ENCODE peak calls at places on chromosomes 2 and 18, in five cellular contexts. One of them, this sample, is unnamed.

GRCh38 chr2:224538739-224539138 is 46.4 kb downstream of the CUL3 start:
- DNase-seq in stimulated activated CD4-positive, alpha-beta T cell treated with anti-CD3 and anti-CD28 coated beads, Interleukin-1b, Interleukin-23, amount 100 ng/mL, for 24 hours: no peak
- DNase-seq in DMS79 treated with DMSO at 0.1 percent for 48 hours: no peak
- DNase-seq in neuronal stem cell: no peak
- DNase-seq in iris pigment epithelial cell: no peak
- DNase-seq in this sample: no peak

GRCh38 chr2:19731040-19731439 is 170.7 kb downstream of the TTC32 start:
- DNase-seq in stimulated activated CD4-positive, alpha-beta T cell treated with anti-CD3 and anti-CD28 coated beads, Interleukin-1b, Interleukin-23, amount 100 ng/mL, for 24 hours: no peak
- DNase-seq in DMS79 treated with DMSO at 0.1 percent for 48 hours: no peak
- DNase-seq in neuronal stem cell: no peak
- DNase-seq in iris pigment epithelial cell: no peak
- DNase-seq in this sample: no peak

GRCh38 chr2:10329880-10330699 is 27.4 kb downstream of the HPCAL1 start:
- DNase-seq in stimulated activated CD4-positive, alpha-beta T cell treated with anti-CD3 and anti-CD28 coated beads, Interleukin-1b, Interleukin-23, amount 100 ng/mL, for 24 hours: no peak
- DNase-seq in DMS79 treated with DMSO at 0.1 percent for 48 hours: no peak
- DNase-seq in neuronal stem cell: no peak
- DNase-seq in iris pigment epithelial cell: peak
- DNase-seq in this sample: peak

GRCh38 chr2:119431976-119432881 is 575 bp downstream of the TMEM37 start:
- DNase-seq in stimulated activated CD4-positive, alpha-beta T cell treated with anti-CD3 and anti-CD28 coated beads, Interleukin-1b, Interleukin-23, amount 100 ng/mL, for 24 hours: no peak
- DNase-seq in DMS79 treated with DMSO at 0.1 percent for 48 hours: no peak
- DNase-seq in neuronal stem cell: no peak
- DNase-seq in iris pigment epithelial cell: peak
- DNase-seq in this sample: peak

GRCh38 chr2:172607379-172607928 is 51.6 kb downstream of the PDK1 start:
- DNase-seq in stimulated activated CD4-positive, alpha-beta T cell treated with anti-CD3 and anti-CD28 coated beads, Interleukin-1b, Interleukin-23, amount 100 ng/mL, for 24 hours: no peak
- DNase-seq in DMS79 treated with DMSO at 0.1 percent for 48 hours: no peak
- DNase-seq in neuronal stem cell: no peak
- DNase-seq in iris pigment epithelial cell: no peak
- DNase-seq in this sample: peak

GRCh38 chr18:69597561-69597960 is 196.9 kb downstream of the DOK6 start:
- DNase-seq in stimulated activated CD4-positive, alpha-beta T cell treated with anti-CD3 and anti-CD28 coated beads, Interleukin-1b, Interleukin-23, amount 100 ng/mL, for 24 hours: no peak
- DNase-seq in DMS79 treated with DMSO at 0.1 percent for 48 hours: no peak
- DNase-seq in neuronal stem cell: no peak
- DNase-seq in iris pigment epithelial cell: no peak
- DNase-seq in this sample: no peak

GRCh38 chr2:43207553-43208300 is 18.7 kb downstream of the ZFP36L2 start:
- DNase-seq in stimulated activated CD4-positive, alpha-beta T cell treated with anti-CD3 and anti-CD28 coated beads, Interleukin-1b, Interleukin-23, amount 100 ng/mL, for 24 hours: no peak
- DNase-seq in DMS79 treated with DMSO at 0.1 percent for 48 hours: no peak
- DNase-seq in neuronal stem cell: no peak
- DNase-seq in iris pigment epithelial cell: no peak
- DNase-seq in this sample: no peak

GRCh38 chr18:23718731-23719130 is 29.5 kb downstream of the LAMA3 start:
- DNase-seq in stimulated activated CD4-positive, alpha-beta T cell treated with anti-CD3 and anti-CD28 coated beads, Interleukin-1b, Interleukin-23, amount 100 ng/mL, for 24 hours: no peak
- DNase-seq in DMS79 treated with DMSO at 0.1 percent for 48 hours: no peak
- DNase-seq in neuronal stem cell: no peak
- DNase-seq in iris pigment epithelial cell: no peak
- DNase-seq in this sample: no peak

GRCh38 chr2:63814114-63814513 is 27.6 kb upstream of the UGP2 start:
- DNase-seq in stimulated activated CD4-positive, alpha-beta T cell treated with anti-CD3 and anti-CD28 coated beads, Interleukin-1b, Interleukin-23, amount 100 ng/mL, for 24 hours: no peak
- DNase-seq in DMS79 treated with DMSO at 0.1 percent for 48 hours: no peak
- DNase-seq in neuronal stem cell: no peak
- DNase-seq in iris pigment epithelial cell: peak
- DNase-seq in this sample: peak

GRCh38 chr2:167335627-167336026 is 447.3 kb downstream of the XIRP2 start:
- DNase-seq in stimulated activated CD4-positive, alpha-beta T cell treated with anti-CD3 and anti-CD28 coated beads, Interleukin-1b, Interleukin-23, amount 100 ng/mL, for 24 hours: no peak
- DNase-seq in DMS79 treated with DMSO at 0.1 percent for 48 hours: no peak
- DNase-seq in neuronal stem cell: no peak
- DNase-seq in iris pigment epithelial cell: peak
- DNase-seq in this sample: no peak

GRCh38 chr18:6521804-6522418 is 107.2 kb upstream of the L3MBTL4 start:
- DNase-seq in stimulated activated CD4-positive, alpha-beta T cell treated with anti-CD3 and anti-CD28 coated beads, Interleukin-1b, Interleukin-23, amount 100 ng/mL, for 24 hours: no peak
- DNase-seq in DMS79 treated with DMSO at 0.1 percent for 48 hours: peak
- DNase-seq in neuronal stem cell: no peak
- DNase-seq in iris pigment epithelial cell: peak
- DNase-seq in this sample: peak

GRCh38 chr2:9076210-9076609 is 72.7 kb upstream of the MBOAT2 start:
- DNase-seq in stimulated activated CD4-positive, alpha-beta T cell treated with anti-CD3 and anti-CD28 coated beads, Interleukin-1b, Interleukin-23, amount 100 ng/mL, for 24 hours: no peak
- DNase-seq in DMS79 treated with DMSO at 0.1 percent for 48 hours: no peak
- DNase-seq in neuronal stem cell: no peak
- DNase-seq in iris pigment epithelial cell: peak
- DNase-seq in this sample: peak

GRCh38 chr2:216551234-216551633 is 52.6 kb downstream of the RPL37A start:
- DNase-seq in stimulated activated CD4-positive, alpha-beta T cell treated with anti-CD3 and anti-CD28 coated beads, Interleukin-1b, Interleukin-23, amount 100 ng/mL, for 24 hours: no peak
- DNase-seq in DMS79 treated with DMSO at 0.1 percent for 48 hours: peak
- DNase-seq in neuronal stem cell: no peak
- DNase-seq in iris pigment epithelial cell: peak
- DNase-seq in this sample: peak

GRCh38 chr18:45837283-45838070 is 12.0 kb downstream of the SIGLEC15 start:
- DNase-seq in stimulated activated CD4-positive, alpha-beta T cell treated with anti-CD3 and anti-CD28 coated beads, Interleukin-1b, Interleukin-23, amount 100 ng/mL, for 24 hours: peak
- DNase-seq in DMS79 treated with DMSO at 0.1 percent for 48 hours: peak
- DNase-seq in neuronal stem cell: peak
- DNase-seq in iris pigment epithelial cell: peak
- DNase-seq in this sample: no peak

GRCh38 chr18:6776193-6776592 is 46.7 kb downstream of the ARHGAP28 start:
- DNase-seq in stimulated activated CD4-positive, alpha-beta T cell treated with anti-CD3 and anti-CD28 coated beads, Interleukin-1b, Interleukin-23, amount 100 ng/mL, for 24 hours: no peak
- DNase-seq in DMS79 treated with DMSO at 0.1 percent for 48 hours: no peak
- DNase-seq in neuronal stem cell: no peak
- DNase-seq in iris pigment epithelial cell: peak
- DNase-seq in this sample: peak

GRCh38 chr2:121902171-121902591 is 146.7 kb downstream of the TSN start:
- DNase-seq in stimulated activated CD4-positive, alpha-beta T cell treated with anti-CD3 and anti-CD28 coated beads, Interleukin-1b, Interleukin-23, amount 100 ng/mL, for 24 hours: no peak
- DNase-seq in DMS79 treated with DMSO at 0.1 percent for 48 hours: no peak
- DNase-seq in neuronal stem cell: no peak
- DNase-seq in iris pigment epithelial cell: no peak
- DNase-seq in this sample: no peak

GRCh38 chr2:178521304-178522150 is 41.3 kb downstream of the PLEKHA3 start:
- DNase-seq in stimulated activated CD4-positive, alpha-beta T cell treated with anti-CD3 and anti-CD28 coated beads, Interleukin-1b, Interleukin-23, amount 100 ng/mL, for 24 hours: no peak
- DNase-seq in DMS79 treated with DMSO at 0.1 percent for 48 hours: no peak
- DNase-seq in neuronal stem cell: no peak
- DNase-seq in iris pigment epithelial cell: no peak
- DNase-seq in this sample: no peak

GRCh38 chr2:233353769-233354499 is at the start of gene DGKD:
- DNase-seq in stimulated activated CD4-positive, alpha-beta T cell treated with anti-CD3 and anti-CD28 coated beads, Interleukin-1b, Interleukin-23, amount 100 ng/mL, for 24 hours: peak
- DNase-seq in DMS79 treated with DMSO at 0.1 percent for 48 hours: peak
- DNase-seq in neuronal stem cell: peak
- DNase-seq in iris pigment epithelial cell: peak
- DNase-seq in this sample: peak

GRCh38 chr2:46014911-46015654 is 282.1 kb upstream of the EPAS1 start:
- DNase-seq in stimulated activated CD4-positive, alpha-beta T cell treated with anti-CD3 and anti-CD28 coated beads, Interleukin-1b, Interleukin-23, amount 100 ng/mL, for 24 hours: no peak
- DNase-seq in DMS79 treated with DMSO at 0.1 percent for 48 hours: no peak
- DNase-seq in neuronal stem cell: no peak
- DNase-seq in iris pigment epithelial cell: peak
- DNase-seq in this sample: peak

GRCh38 chr2:555164-555922 is 121.9 kb downstream of the TMEM18 start:
- DNase-seq in stimulated activated CD4-positive, alpha-beta T cell treated with anti-CD3 and anti-CD28 coated beads, Interleukin-1b, Interleukin-23, amount 100 ng/mL, for 24 hours: no peak
- DNase-seq in DMS79 treated with DMSO at 0.1 percent for 48 hours: no peak
- DNase-seq in neuronal stem cell: no peak
- DNase-seq in iris pigment epithelial cell: no peak
- DNase-seq in this sample: no peak

GRCh38 chr2:37672104-37672869 is 845 bp upstream of the CDC42EP3 start:
- DNase-seq in stimulated activated CD4-positive, alpha-beta T cell treated with anti-CD3 and anti-CD28 coated beads, Interleukin-1b, Interleukin-23, amount 100 ng/mL, for 24 hours: peak
- DNase-seq in DMS79 treated with DMSO at 0.1 percent for 48 hours: peak
- DNase-seq in neuronal stem cell: peak
- DNase-seq in iris pigment epithelial cell: peak
- DNase-seq in this sample: peak

GRCh38 chr2:199458017-199458805 is 472 bp upstream of the SATB2 start:
- DNase-seq in stimulated activated CD4-positive, alpha-beta T cell treated with anti-CD3 and anti-CD28 coated beads, Interleukin-1b, Interleukin-23, amount 100 ng/mL, for 24 hours: no peak
- DNase-seq in DMS79 treated with DMSO at 0.1 percent for 48 hours: no peak
- DNase-seq in neuronal stem cell: peak
- DNase-seq in iris pigment epithelial cell: peak
- DNase-seq in this sample: no peak

GRCh38 chr2:866009-866680 is 84.5 kb upstream of the SNTG2 start:
- DNase-seq in stimulated activated CD4-positive, alpha-beta T cell treated with anti-CD3 and anti-CD28 coated beads, Interleukin-1b, Interleukin-23, amount 100 ng/mL, for 24 hours: no peak
- DNase-seq in DMS79 treated with DMSO at 0.1 percent for 48 hours: no peak
- DNase-seq in neuronal stem cell: no peak
- DNase-seq in iris pigment epithelial cell: no peak
- DNase-seq in this sample: no peak

GRCh38 chr2:232162191-232162590 is 200.7 kb downstream of the DIS3L2 start:
- DNase-seq in stimulated activated CD4-positive, alpha-beta T cell treated with anti-CD3 and anti-CD28 coated beads, Interleukin-1b, Interleukin-23, amount 100 ng/mL, for 24 hours: no peak
- DNase-seq in DMS79 treated with DMSO at 0.1 percent for 48 hours: no peak
- DNase-seq in neuronal stem cell: no peak
- DNase-seq in iris pigment epithelial cell: peak
- DNase-seq in this sample: peak

GRCh38 chr2:196601430-196602306 is 37.8 kb upstream of the CCDC150 start:
- DNase-seq in stimulated activated CD4-positive, alpha-beta T cell treated with anti-CD3 and anti-CD28 coated beads, Interleukin-1b, Interleukin-23, amount 100 ng/mL, for 24 hours: no peak
- DNase-seq in DMS79 treated with DMSO at 0.1 percent for 48 hours: no peak
- DNase-seq in neuronal stem cell: no peak
- DNase-seq in iris pigment epithelial cell: peak
- DNase-seq in this sample: peak

GRCh38 chr2:214985619-214986018 is 152.8 kb downstream of the ABCA12 start:
- DNase-seq in stimulated activated CD4-positive, alpha-beta T cell treated with anti-CD3 and anti-CD28 coated beads, Interleukin-1b, Interleukin-23, amount 100 ng/mL, for 24 hours: no peak
- DNase-seq in DMS79 treated with DMSO at 0.1 percent for 48 hours: no peak
- DNase-seq in neuronal stem cell: no peak
- DNase-seq in iris pigment epithelial cell: no peak
- DNase-seq in this sample: no peak

GRCh38 chr2:120958623-120959366 is 223.1 kb downstream of the GLI2 start:
- DNase-seq in stimulated activated CD4-positive, alpha-beta T cell treated with anti-CD3 and anti-CD28 coated beads, Interleukin-1b, Interleukin-23, amount 100 ng/mL, for 24 hours: no peak
- DNase-seq in DMS79 treated with DMSO at 0.1 percent for 48 hours: peak
- DNase-seq in neuronal stem cell: peak
- DNase-seq in iris pigment epithelial cell: no peak
- DNase-seq in this sample: no peak

GRCh38 chr2:164773635-164774034 is 68.0 kb downstream of the COBLL1 start:
- DNase-seq in stimulated activated CD4-positive, alpha-beta T cell treated with anti-CD3 and anti-CD28 coated beads, Interleukin-1b, Interleukin-23, amount 100 ng/mL, for 24 hours: no peak
- DNase-seq in DMS79 treated with DMSO at 0.1 percent for 48 hours: no peak
- DNase-seq in neuronal stem cell: no peak
- DNase-seq in iris pigment epithelial cell: no peak
- DNase-seq in this sample: no peak

GRCh38 chr18:14930076-14930475 is 182.1 kb downstream of the ANKRD30B start:
- DNase-seq in stimulated activated CD4-positive, alpha-beta T cell treated with anti-CD3 and anti-CD28 coated beads, Interleukin-1b, Interleukin-23, amount 100 ng/mL, for 24 hours: no peak
- DNase-seq in DMS79 treated with DMSO at 0.1 percent for 48 hours: no peak
- DNase-seq in neuronal stem cell: no peak
- DNase-seq in iris pigment epithelial cell: no peak
- DNase-seq in this sample: no peak

GRCh38 chr2:239343460-239343859 is 57.4 kb downstream of the HDAC4 start:
- DNase-seq in stimulated activated CD4-positive, alpha-beta T cell treated with anti-CD3 and anti-CD28 coated beads, Interleukin-1b, Interleukin-23, amount 100 ng/mL, for 24 hours: no peak
- DNase-seq in DMS79 treated with DMSO at 0.1 percent for 48 hours: no peak
- DNase-seq in neuronal stem cell: no peak
- DNase-seq in iris pigment epithelial cell: no peak
- DNase-seq in this sample: no peak

GRCh38 chr2:181780159-181781081 is 100.1 kb upstream of the NEUROD1 start:
- DNase-seq in stimulated activated CD4-positive, alpha-beta T cell treated with anti-CD3 and anti-CD28 coated beads, Interleukin-1b, Interleukin-23, amount 100 ng/mL, for 24 hours: no peak
- DNase-seq in DMS79 treated with DMSO at 0.1 percent for 48 hours: peak
- DNase-seq in neuronal stem cell: no peak
- DNase-seq in iris pigment epithelial cell: no peak
- DNase-seq in this sample: no peak

GRCh38 chr2:133777607-133778006 is 209.3 kb upstream of the NCKAP5 start:
- DNase-seq in stimulated activated CD4-positive, alpha-beta T cell treated with anti-CD3 and anti-CD28 coated beads, Interleukin-1b, Interleukin-23, amount 100 ng/mL, for 24 hours: no peak
- DNase-seq in DMS79 treated with DMSO at 0.1 percent for 48 hours: no peak
- DNase-seq in neuronal stem cell: no peak
- DNase-seq in iris pigment epithelial cell: peak
- DNase-seq in this sample: no peak

GRCh38 chr2:212177724-212178123 is 360.9 kb downstream of the ERBB4 start:
- DNase-seq in stimulated activated CD4-positive, alpha-beta T cell treated with anti-CD3 and anti-CD28 coated beads, Interleukin-1b, Interleukin-23, amount 100 ng/mL, for 24 hours: no peak
- DNase-seq in DMS79 treated with DMSO at 0.1 percent for 48 hours: peak
- DNase-seq in neuronal stem cell: no peak
- DNase-seq in iris pigment epithelial cell: peak
- DNase-seq in this sample: no peak

GRCh38 chr2:181178130-181178529 is 197.7 kb downstream of the UBE2E3 start:
- DNase-seq in stimulated activated CD4-positive, alpha-beta T cell treated with anti-CD3 and anti-CD28 coated beads, Interleukin-1b, Interleukin-23, amount 100 ng/mL, for 24 hours: no peak
- DNase-seq in DMS79 treated with DMSO at 0.1 percent for 48 hours: no peak
- DNase-seq in neuronal stem cell: no peak
- DNase-seq in iris pigment epithelial cell: no peak
- DNase-seq in this sample: no peak

GRCh38 chr2:73836141-73836943 is 7.6 kb downstream of the STAMBP start:
- DNase-seq in stimulated activated CD4-positive, alpha-beta T cell treated with anti-CD3 and anti-CD28 coated beads, Interleukin-1b, Interleukin-23, amount 100 ng/mL, for 24 hours: no peak
- DNase-seq in DMS79 treated with DMSO at 0.1 percent for 48 hours: no peak
- DNase-seq in neuronal stem cell: no peak
- DNase-seq in iris pigment epithelial cell: no peak
- DNase-seq in this sample: no peak

GRCh38 chr2:191411472-191411871 is 166.3 kb downstream of the MYO1B start:
- DNase-seq in stimulated activated CD4-positive, alpha-beta T cell treated with anti-CD3 and anti-CD28 coated beads, Interleukin-1b, Interleukin-23, amount 100 ng/mL, for 24 hours: no peak
- DNase-seq in DMS79 treated with DMSO at 0.1 percent for 48 hours: no peak
- DNase-seq in neuronal stem cell: no peak
- DNase-seq in iris pigment epithelial cell: no peak
- DNase-seq in this sample: no peak

GRCh38 chr2:241199286-241199685 is 10.8 kb downstream of the ANO7 start:
- DNase-seq in stimulated activated CD4-positive, alpha-beta T cell treated with anti-CD3 and anti-CD28 coated beads, Interleukin-1b, Interleukin-23, amount 100 ng/mL, for 24 hours: no peak
- DNase-seq in DMS79 treated with DMSO at 0.1 percent for 48 hours: no peak
- DNase-seq in neuronal stem cell: no peak
- DNase-seq in iris pigment epithelial cell: no peak
- DNase-seq in this sample: no peak

GRCh38 chr2:39922679-39923416 is 143.8 kb upstream of the THUMPD2 start:
- DNase-seq in stimulated activated CD4-positive, alpha-beta T cell treated with anti-CD3 and anti-CD28 coated beads, Interleukin-1b, Interleukin-23, amount 100 ng/mL, for 24 hours: no peak
- DNase-seq in DMS79 treated with DMSO at 0.1 percent for 48 hours: no peak
- DNase-seq in neuronal stem cell: no peak
- DNase-seq in iris pigment epithelial cell: no peak
- DNase-seq in this sample: peak

GRCh38 chr2:214320211-214320610 is 90.6 kb upstream of the VWC2L start:
- DNase-seq in stimulated activated CD4-positive, alpha-beta T cell treated with anti-CD3 and anti-CD28 coated beads, Interleukin-1b, Interleukin-23, amount 100 ng/mL, for 24 hours: no peak
- DNase-seq in DMS79 treated with DMSO at 0.1 percent for 48 hours: no peak
- DNase-seq in neuronal stem cell: no peak
- DNase-seq in iris pigment epithelial cell: no peak
- DNase-seq in this sample: no peak

This sample was measured in fibroblast of the aortic adventitia.